ENCODE peak calls at places on chromosomes 16 and 17, in four cellular contexts. One of them, this sample, is unnamed.

GRCh38 chr17:73179387-73179786 is 13.5 kb upstream of the COG1 start:
- DNase-seq in WTC11: no peak
- DNase-seq in K562: no peak
- DNase-seq in HepG2: no peak
- DNase-seq in this sample: no peak

GRCh38 chr17:11797803-11798202 is 199.5 kb downstream of the ZNF18 start:
- DNase-seq in HepG2: no peak
- DNase-seq in WTC11: peak; percentile 13
- DNase-seq in K562: peak; percentile 68
- DNase-seq in this sample: peak; percentile 17

GRCh38 chr17:61411944-61412859 is 12.6 kb downstream of the TBX2 start:
- DNase-seq in HepG2: peak; percentile 64
- DNase-seq in WTC11: peak; percentile 81
- DNase-seq in K562: peak; percentile 84
- DNase-seq in this sample: peak; percentile 82

GRCh38 chr16:23288726-23289512 is 13.2 kb upstream of the SCNN1B start:
- DNase-seq in HepG2: no peak
- DNase-seq in K562: no peak
- DNase-seq in WTC11: no peak
- DNase-seq in this sample: no peak

GRCh38 chr17:48335858-48336500 is 94.0 kb downstream of the SKAP1 start:
- DNase-seq in K562: peak; percentile 21
- DNase-seq in WTC11: no peak
- DNase-seq in HepG2: peak; percentile 42
- DNase-seq in this sample: peak; percentile 68

GRCh38 chr17:38921756-38922411 is 3.5 kb upstream of the LASP1NB start:
- DNase-seq in WTC11: no peak
- DNase-seq in K562: peak; percentile 5
- DNase-seq in HepG2: no peak
- DNase-seq in this sample: no peak

GRCh38 chr16:86763819-86764218 is 185.5 kb downstream of the FOXL1 start:
- DNase-seq in HepG2: no peak
- DNase-seq in WTC11: no peak
- DNase-seq in K562: no peak
- DNase-seq in this sample: no peak

GRCh38 chr17:57948169-57948554 is 7.0 kb downstream of the CUEDC1 start:
- DNase-seq in WTC11: no peak
- DNase-seq in HepG2: no peak
- DNase-seq in K562: no peak
- DNase-seq in this sample: no peak

GRCh38 chr16:83793179-83793578 is 14.6 kb upstream of the HSBP1 start:
- DNase-seq in HepG2: no peak
- DNase-seq in K562: no peak
- DNase-seq in WTC11: no peak
- DNase-seq in this sample: no peak

GRCh38 chr16:35506018-35506897 is 2046.8 kb downstream of the TP53TG3F start:
- DNase-seq in WTC11: no peak
- DNase-seq in K562: peak; percentile 85
- DNase-seq in HepG2: no peak
- DNase-seq in this sample: peak; percentile 60

GRCh38 chr17:39166437-39167335 is 725 bp upstream of the ARL5C start:
- DNase-seq in HepG2: no peak
- DNase-seq in WTC11: no peak
- DNase-seq in K562: no peak
- DNase-seq in this sample: no peak

GRCh38 chr17:60439501-60439900 is 17.2 kb downstream of the CHCT1 start:
- DNase-seq in HepG2: peak; percentile 12
- DNase-seq in WTC11: no peak
- DNase-seq in K562: no peak
- DNase-seq in this sample: no peak

GRCh38 chr17:66949501-66949900 is 15.0 kb upstream of the CACNG4 start:
- DNase-seq in HepG2: no peak
- DNase-seq in WTC11: no peak
- DNase-seq in K562: no peak
- DNase-seq in this sample: no peak

GRCh38 chr17:57354669-57355068 is 98.3 kb downstream of the MSI2 start:
- DNase-seq in K562: no peak
- DNase-seq in WTC11: no peak
- DNase-seq in HepG2: no peak
- DNase-seq in this sample: no peak

GRCh38 chr17:80758793-80759673 is 214.4 kb downstream of the RPTOR start:
- DNase-seq in WTC11: no peak
- DNase-seq in HepG2: peak; percentile 29
- DNase-seq in K562: no peak
- DNase-seq in this sample: no peak

GRCh38 chr16:8761078-8761477 is 36.4 kb downstream of the TMEM186 start:
- DNase-seq in WTC11: no peak
- DNase-seq in K562: no peak
- DNase-seq in HepG2: no peak
- DNase-seq in this sample: no peak

GRCh38 chr16:30439720-30440348 is 5.8 kb downstream of the SEPHS2 start:
- DNase-seq in HepG2: no peak
- DNase-seq in WTC11: no peak
- DNase-seq in K562: no peak
- DNase-seq in this sample: no peak

GRCh38 chr17:32341141-32341856 is 674 bp downstream of the C17orf75 start:
- DNase-seq in K562: peak; percentile 30
- DNase-seq in WTC11: no peak
- DNase-seq in HepG2: peak; percentile 58
- DNase-seq in this sample: peak; percentile 70

GRCh38 chr16:78556421-78556820 is 457.0 kb downstream of the WWOX start:
- DNase-seq in K562: no peak
- DNase-seq in HepG2: no peak
- DNase-seq in WTC11: no peak
- DNase-seq in this sample: no peak

GRCh38 chr17:10042589-10043244 is 137.6 kb upstream of the RCVRN start:
- DNase-seq in WTC11: no peak
- DNase-seq in HepG2: no peak
- DNase-seq in K562: no peak
- DNase-seq in this sample: no peak

GRCh38 chr17:57755479-57756070 is 10.5 kb upstream of the CCDC182 start:
- DNase-seq in WTC11: no peak
- DNase-seq in HepG2: no peak
- DNase-seq in K562: no peak
- DNase-seq in this sample: no peak

GRCh38 chr17:80921159-80921558 is 70.5 kb upstream of the CHMP6 start:
- DNase-seq in WTC11: no peak
- DNase-seq in K562: no peak
- DNase-seq in HepG2: no peak
- DNase-seq in this sample: no peak

GRCh38 chr16:71807905-71808592 is 585 bp downstream of the AP1G1 start:
- DNase-seq in K562: peak; percentile 69
- DNase-seq in WTC11: no peak
- DNase-seq in HepG2: no peak
- DNase-seq in this sample: peak; percentile 29

GRCh38 chr16:69112285-69113129 is 7.1 kb downstream of the HAS3 start:
- DNase-seq in WTC11: peak; percentile 89
- DNase-seq in K562: peak; percentile 78
- DNase-seq in HepG2: peak; percentile 62
- DNase-seq in this sample: peak; percentile 66

GRCh38 chr16:28531777-28532744 is 6.7 kb downstream of the NUPR1 start:
- DNase-seq in WTC11: peak; percentile 69
- DNase-seq in HepG2: peak; percentile 84
- DNase-seq in K562: no peak
- DNase-seq in this sample: no peak

GRCh38 chr16:84885024-84885910 is 65.5 kb downstream of the CRISPLD2 start:
- DNase-seq in WTC11: peak; percentile 21
- DNase-seq in HepG2: peak; percentile 41
- DNase-seq in K562: no peak
- DNase-seq in this sample: no peak

GRCh38 chr16:47392114-47392513 is 68.7 kb downstream of the ITFG1 start:
- DNase-seq in HepG2: peak; percentile 53
- DNase-seq in WTC11: no peak
- DNase-seq in K562: peak; percentile 10
- DNase-seq in this sample: no peak

GRCh38 chr16:1163567-1164055 is 10.7 kb downstream of the CACNA1H start:
- DNase-seq in K562: no peak
- DNase-seq in WTC11: no peak
- DNase-seq in HepG2: no peak
- DNase-seq in this sample: no peak

GRCh38 chr16:75387951-75388350 is 45.4 kb downstream of the CFDP1 start:
- DNase-seq in WTC11: no peak
- DNase-seq in HepG2: no peak
- DNase-seq in K562: no peak
- DNase-seq in this sample: no peak

GRCh38 chr17:65755799-65756198 is 194.4 kb upstream of the AXIN2 start:
- DNase-seq in WTC11: no peak
- DNase-seq in K562: no peak
- DNase-seq in HepG2: no peak
- DNase-seq in this sample: no peak

GRCh38 chr16:22320572-22321339 is 23.5 kb downstream of the POLR3E start:
- DNase-seq in HepG2: no peak
- DNase-seq in WTC11: no peak
- DNase-seq in K562: no peak
- DNase-seq in this sample: no peak

GRCh38 chr16:79677799-79678525 is 77.4 kb upstream of the MAF start:
- DNase-seq in K562: no peak
- DNase-seq in HepG2: no peak
- DNase-seq in WTC11: no peak
- DNase-seq in this sample: no peak

GRCh38 chr16:87323727-87324410 is 6.7 kb upstream of the C16orf95 start:
- DNase-seq in HepG2: no peak
- DNase-seq in WTC11: no peak
- DNase-seq in K562: no peak
- DNase-seq in this sample: no peak

GRCh38 chr16:4021070-4021779 is 95.0 kb downstream of the ADCY9 start:
- DNase-seq in WTC11: no peak
- DNase-seq in HepG2: peak; percentile 79
- DNase-seq in K562: no peak
- DNase-seq in this sample: peak; percentile 25

GRCh38 chr16:84925773-84926372 is 85.5 kb downstream of the ZDHHC7 start:
- DNase-seq in K562: no peak
- DNase-seq in WTC11: no peak
- DNase-seq in HepG2: no peak
- DNase-seq in this sample: no peak

GRCh38 chr17:78231991-78232759 is 744 bp downstream of the TMEM235 start:
- DNase-seq in HepG2: no peak
- DNase-seq in WTC11: peak; percentile 68
- DNase-seq in K562: peak; percentile 39
- DNase-seq in this sample: no peak
- TF ChIP-seq USF2 in HepG2: no peak
- TF ChIP-seq USF2 in WTC11: no peak
- TF ChIP-seq USF2 in K562: no peak
- TF ChIP-seq USF2 in this sample: no peak

GRCh38 chr17:44765965-44766364 is 7.2 kb downstream of the ADAM11 start:
- DNase-seq in K562: no peak
- DNase-seq in WTC11: no peak
- DNase-seq in HepG2: no peak
- DNase-seq in this sample: no peak

GRCh38 chr17:44768505-44769142 is 9.8 kb downstream of the ADAM11 start:
- DNase-seq in K562: no peak
- DNase-seq in WTC11: no peak
- DNase-seq in HepG2: no peak
- DNase-seq in this sample: no peak

GRCh38 chr17:44769230-44769629 is 10.4 kb downstream of the ADAM11 start:
- DNase-seq in HepG2: no peak
- DNase-seq in K562: no peak
- DNase-seq in WTC11: no peak
- DNase-seq in this sample: no peak

GRCh38 chr17:44767493-44767892 is 8.7 kb downstream of the ADAM11 start:
- DNase-seq in HepG2: no peak
- DNase-seq in K562: no peak
- DNase-seq in WTC11: no peak
- DNase-seq in this sample: no peak

DNA sequence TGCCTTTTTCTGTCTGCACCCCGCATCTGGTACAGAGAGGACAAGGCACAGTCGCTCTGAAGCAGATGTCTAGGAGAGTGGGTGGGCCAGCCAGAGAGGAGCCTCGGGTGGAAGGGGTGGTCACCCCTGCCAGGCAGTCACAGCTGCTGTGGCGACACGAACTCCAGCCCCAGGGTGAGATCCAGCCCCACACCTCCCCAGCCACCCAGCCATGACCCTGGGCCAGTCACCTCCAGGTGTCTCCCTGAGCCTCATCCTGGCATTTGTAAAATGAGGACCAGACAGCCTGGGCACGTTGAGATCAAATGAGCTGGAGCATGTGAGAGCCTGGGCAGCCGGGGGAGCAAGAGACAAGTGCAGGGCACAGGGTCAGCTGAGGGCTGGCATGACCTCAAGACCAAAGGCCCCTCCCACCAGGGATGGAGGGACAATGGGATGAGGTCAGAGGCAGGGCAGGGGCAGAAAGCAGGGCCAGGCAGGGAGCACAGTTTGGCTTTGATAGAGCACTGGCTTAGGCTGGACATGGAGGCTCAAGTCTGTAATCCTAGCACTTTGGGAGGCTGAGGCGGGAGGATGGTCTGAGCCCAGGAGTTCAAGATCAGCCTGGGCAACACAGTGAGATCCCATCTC is 7.7 kb downstream of the ADAM11 start:
- DNase-seq in WTC11: no peak
- DNase-seq in K562: no peak
- DNase-seq in HepG2: no peak
- DNase-seq in this sample: no peak
- TF ChIP-seq HMGXB4 in WTC11: no peak
- TF ChIP-seq HMGXB4 in K562: no peak
- TF ChIP-seq HMGXB4 in HepG2: no peak
- TF ChIP-seq HMGXB4 in this sample: no peak

DNA sequence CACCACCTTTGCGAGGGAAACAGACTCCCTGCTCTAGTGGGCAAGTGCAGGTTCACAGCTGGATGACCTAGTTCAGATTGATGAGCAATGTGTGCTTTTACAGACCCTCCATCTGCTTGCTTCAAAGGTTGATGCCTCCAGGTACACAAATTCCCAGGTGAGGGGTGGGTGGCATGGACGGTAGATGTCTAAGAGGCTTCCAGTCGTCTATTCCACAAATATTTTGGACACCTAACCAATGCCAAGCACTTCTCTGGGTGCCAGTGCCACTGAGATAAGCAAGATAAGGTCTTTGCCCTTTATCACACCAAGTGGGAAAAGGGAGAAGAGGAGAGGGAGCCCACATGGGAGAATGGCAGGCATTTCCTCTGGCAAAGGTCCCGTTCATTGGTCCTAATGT is 316.6 kb upstream of the CDH5 start:
- DNase-seq in HepG2: no peak
- DNase-seq in WTC11: no peak
- DNase-seq in K562: no peak
- DNase-seq in this sample: no peak
- TF ChIP-seq USF2 in HepG2: no peak
- TF ChIP-seq USF2 in WTC11: no peak
- TF ChIP-seq USF2 in K562: no peak
- TF ChIP-seq USF2 in this sample: no peak

GRCh38 chr17:35731239-35731931 is at the start of gene RASL10B:
- DNase-seq in WTC11: peak; percentile 80
- DNase-seq in HepG2: peak; percentile 41
- DNase-seq in K562: peak; percentile 93
- DNase-seq in this sample: no peak
- TF ChIP-seq HMGXB4 in WTC11: no peak
- TF ChIP-seq HMGXB4 in HepG2: peak; percentile 54
- TF ChIP-seq HMGXB4 in K562: no peak
- TF ChIP-seq HMGXB4 in this sample: no peak

DNA sequence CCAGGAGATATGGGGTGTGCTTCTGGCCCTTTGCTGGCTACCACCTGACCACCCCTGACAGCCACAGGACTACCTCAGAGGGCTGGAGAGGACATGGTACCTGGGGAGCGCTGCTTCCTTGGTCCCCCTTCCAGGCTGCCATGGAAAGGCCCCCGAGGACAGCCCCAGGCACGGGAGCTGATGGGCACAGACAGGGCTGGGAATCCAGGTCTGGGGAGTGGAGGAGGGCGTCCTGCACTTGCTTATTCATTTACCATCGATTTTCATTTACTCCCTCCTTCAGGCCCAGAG is 48.4 kb upstream of the DOC2B start:
- DNase-seq in WTC11: peak; percentile 6
- DNase-seq in K562: no peak
- DNase-seq in HepG2: no peak
- DNase-seq in this sample: no peak
- TF ChIP-seq USF2 in WTC11: no peak
- TF ChIP-seq USF2 in K562: no peak
- TF ChIP-seq USF2 in HepG2: no peak
- TF ChIP-seq USF2 in this sample: no peak